ENCODE peak calls at places on chromosomes 7 and 10, in ten cellular contexts. V is Calu3, K is A673, Q is choroid plexus epithelial cell, N is cardiac muscle cell, L is uterus, A is hepatocyte, Z is fibroblast of mammary gland, H is glutamatergic neuron, C is stomach. Y is an unnamed sample.

GRCh38 chr10:38027992-38028391 is 17.5 kb downstream of the ZNF33A start:
- DNase-seq in V (no peak), K (no peak), Q (no peak), N (no peak), L (no peak), A (no peak), Z (peak), H (no peak), C (no peak), Y (no peak)

GRCh38 chr7:22586806-22587180 is 86.8 kb upstream of the STEAP1B start:
- DNase-seq in V (peak), K (peak), Q (peak), N (peak), L (no peak), A (peak), Z (peak), H (no peak), C (no peak), Y (no peak)

GRCh38 chr10:70145666-70146488 is 623 bp downstream of the TYSND1 start:
- DNase-seq in V (peak), K (peak), Q (peak), N (peak), L (peak), A (peak), Z (peak), H (peak), C (peak), Y (peak)

GRCh38 chr10:121583258-121583657 is 15.0 kb downstream of the FGFR2 start:
- DNase-seq in V (no peak), K (no peak), Q (no peak), N (no peak), L (no peak), A (no peak), Z (no peak), H (no peak), C (no peak), Y (no peak)

GRCh38 chr10:31947144-31947926 is 18.7 kb upstream of the ARHGAP12 start:
- DNase-seq in V (peak), K (peak), Q (peak), N (peak), L (no peak), A (peak), Z (peak), H (no peak), C (no peak), Y (peak)

GRCh38 chr10:84302223-84302622 is 26.2 kb upstream of the CCSER2 start:
- DNase-seq in V (no peak), K (no peak), Q (no peak), N (no peak), L (no peak), A (no peak), Z (no peak), H (no peak), C (no peak), Y (no peak)

GRCh38 chr7:7668708-7669107 is 28.2 kb downstream of the UMAD1 start:
- DNase-seq in V (no peak), K (no peak), Q (no peak), N (no peak), L (no peak), A (no peak), Z (no peak), H (no peak), C (no peak), Y (no peak)

GRCh38 chr10:58438340-58438739 is 53.1 kb downstream of the TFAM start:
- DNase-seq in V (no peak), K (no peak), Q (peak), N (peak), L (no peak), A (no peak), Z (peak), H (no peak), C (no peak), Y (peak)

GRCh38 chr10:26579256-26580063 is 118.0 kb upstream of the PDSS1 start:
- DNase-seq in V (no peak), K (no peak), Q (no peak), N (no peak), L (no peak), A (no peak), Z (no peak), H (no peak), C (no peak), Y (no peak)

GRCh38 chr7:143171697-143172096 is 11.5 kb upstream of the TAS2R39 start:
- DNase-seq in V (peak), K (no peak), Q (no peak), N (no peak), L (no peak), A (no peak), Z (no peak), H (no peak), C (no peak), Y (no peak)

GRCh38 chr7:78953090-78953489 is 500.4 kb downstream of the MAGI2 start:
- DNase-seq in V (no peak), K (peak), Q (no peak), N (no peak), L (no peak), A (no peak), Z (peak), H (no peak), C (no peak), Y (no peak)

GRCh38 chr10:77836299-77836820 is 90.2 kb downstream of the DLG5 start:
- DNase-seq in V (no peak), K (peak), Q (peak), N (peak), L (no peak), A (no peak), Z (no peak), H (no peak), C (peak), Y (no peak)

GRCh38 chr10:103859161-103860141 is 4.1 kb upstream of the SH3PXD2A start:
- DNase-seq in V (peak), K (peak), Q (peak), N (peak), L (peak), A (peak), Z (peak), H (peak), C (peak), Y (peak)

GRCh38 chr10:3749597-3750351 is 35.2 kb downstream of the KLF6 start:
- DNase-seq in V (no peak), K (peak), Q (peak), N (peak), L (peak), A (peak), Z (peak), H (peak), C (no peak), Y (peak)

GRCh38 chr10:123011987-123012386 is 3.2 kb downstream of the ACADSB start:
- DNase-seq in V (no peak), K (no peak), Q (peak), N (no peak), L (no peak), A (no peak), Z (no peak), H (no peak), C (no peak), Y (no peak)

GRCh38 chr7:102892631-102893278 is 20.0 kb upstream of the LRRC17 start:
- DNase-seq in V (no peak), K (no peak), Q (peak), N (peak), L (no peak), A (no peak), Z (no peak), H (no peak), C (no peak), Y (no peak)

GRCh38 chr7:65896279-65896678 is 23.4 kb downstream of the VKORC1L1 start:
- DNase-seq in V (no peak), K (no peak), Q (no peak), N (no peak), L (no peak), A (no peak), Z (no peak), H (no peak), C (no peak), Y (no peak)

GRCh38 chr7:107971613-107972012 is 31.3 kb downstream of the LAMB1 start:
- DNase-seq in V (no peak), K (peak), Q (peak), N (peak), L (peak), A (no peak), Z (peak), H (no peak), C (no peak), Y (no peak)

GRCh38 chr7:40014376-40014775 is 64.3 kb downstream of the CDK13 start:
- DNase-seq in V (no peak), K (no peak), Q (no peak), N (no peak), L (no peak), A (no peak), Z (no peak), H (no peak), C (no peak), Y (no peak)

GRCh38 chr7:69349291-69349690 is 249.0 kb upstream of the AUTS2 start:
- DNase-seq in V (no peak), K (no peak), Q (no peak), N (no peak), L (no peak), A (no peak), Z (no peak), H (no peak), C (no peak), Y (no peak)

GRCh38 chr10:71933651-71934050 is 30.5 kb upstream of the CHST3 start:
- DNase-seq in V (no peak), K (no peak), Q (no peak), N (no peak), L (no peak), A (no peak), Z (no peak), H (no peak), C (no peak), Y (no peak)

GRCh38 chr10:101321073-101321472 is 32.9 kb upstream of the BTRC start:
- DNase-seq in V (no peak), K (no peak), Q (no peak), N (no peak), L (no peak), A (no peak), Z (no peak), H (no peak), C (no peak), Y (no peak)

GRCh38 chr7:104928721-104929400 is 85.1 kb upstream of the KMT2E start:
- DNase-seq in V (no peak), K (no peak), Q (no peak), N (no peak), L (no peak), A (no peak), Z (no peak), H (no peak), C (no peak), Y (no peak)

GRCh38 chr7:129368389-129368986 is 65.7 kb upstream of the STRIP2 start:
- DNase-seq in V (peak), K (no peak), Q (no peak), N (no peak), L (no peak), A (peak), Z (no peak), H (no peak), C (no peak), Y (no peak)

GRCh38 chr10:113997428-113997827 is 46.2 kb upstream of the ADRB1 start:
- DNase-seq in V (no peak), K (no peak), Q (peak), N (no peak), L (no peak), A (no peak), Z (no peak), H (no peak), C (no peak), Y (no peak)

GRCh38 chr10:113995201-113995600 is 48.5 kb upstream of the ADRB1 start:
- DNase-seq in V (no peak), K (no peak), Q (no peak), N (no peak), L (no peak), A (no peak), Z (no peak), H (no peak), C (no peak), Y (no peak)

GRCh38 chr10:113992601-113993011 is 51.1 kb upstream of the ADRB1 start:
- DNase-seq in V (no peak), K (no peak), Q (no peak), N (no peak), L (peak), A (no peak), Z (peak), H (no peak), C (no peak), Y (no peak)

GRCh38 chr10:113991091-113991860 is 52.4 kb upstream of the ADRB1 start:
- DNase-seq in V (no peak), K (no peak), Q (peak), N (no peak), L (no peak), A (no peak), Z (no peak), H (no peak), C (no peak), Y (peak)

GRCh38 chr10:113993489-113993932 is 50.2 kb upstream of the ADRB1 start:
- DNase-seq in V (no peak), K (peak), Q (peak), N (peak), L (no peak), A (no peak), Z (peak), H (no peak), C (no peak), Y (peak)
- TF ChIP-seq CTCF in V (no peak), K (peak), Q (peak), N (no peak), L (no peak), A (no peak), Z (no peak), H (no peak), C (no peak), Y (peak)

GRCh38 chr10:116766241-116767198 is 24.2 kb upstream of the HSPA12A start:
- DNase-seq in V (no peak), K (no peak), Q (no peak), N (no peak), L (no peak), A (no peak), Z (no peak), H (no peak), C (no peak), Y (no peak)
- TF ChIP-seq CTCF in V (no peak), K (no peak), Q (no peak), N (no peak), L (no peak), A (no peak), Z (no peak), H (no peak), C (no peak), Y (no peak)

GRCh38 chr7:125338110-125338509 is 408.5 kb upstream of the POT1 start:
- DNase-seq in V (no peak), K (no peak), Q (no peak), N (no peak), L (no peak), A (no peak), Z (no peak), H (no peak), C (no peak), Y (no peak)
- TF ChIP-seq CTCF in V (no peak), K (no peak), Q (no peak), N (no peak), L (no peak), A (no peak), Z (no peak), H (no peak), C (no peak), Y (no peak)

DNA sequence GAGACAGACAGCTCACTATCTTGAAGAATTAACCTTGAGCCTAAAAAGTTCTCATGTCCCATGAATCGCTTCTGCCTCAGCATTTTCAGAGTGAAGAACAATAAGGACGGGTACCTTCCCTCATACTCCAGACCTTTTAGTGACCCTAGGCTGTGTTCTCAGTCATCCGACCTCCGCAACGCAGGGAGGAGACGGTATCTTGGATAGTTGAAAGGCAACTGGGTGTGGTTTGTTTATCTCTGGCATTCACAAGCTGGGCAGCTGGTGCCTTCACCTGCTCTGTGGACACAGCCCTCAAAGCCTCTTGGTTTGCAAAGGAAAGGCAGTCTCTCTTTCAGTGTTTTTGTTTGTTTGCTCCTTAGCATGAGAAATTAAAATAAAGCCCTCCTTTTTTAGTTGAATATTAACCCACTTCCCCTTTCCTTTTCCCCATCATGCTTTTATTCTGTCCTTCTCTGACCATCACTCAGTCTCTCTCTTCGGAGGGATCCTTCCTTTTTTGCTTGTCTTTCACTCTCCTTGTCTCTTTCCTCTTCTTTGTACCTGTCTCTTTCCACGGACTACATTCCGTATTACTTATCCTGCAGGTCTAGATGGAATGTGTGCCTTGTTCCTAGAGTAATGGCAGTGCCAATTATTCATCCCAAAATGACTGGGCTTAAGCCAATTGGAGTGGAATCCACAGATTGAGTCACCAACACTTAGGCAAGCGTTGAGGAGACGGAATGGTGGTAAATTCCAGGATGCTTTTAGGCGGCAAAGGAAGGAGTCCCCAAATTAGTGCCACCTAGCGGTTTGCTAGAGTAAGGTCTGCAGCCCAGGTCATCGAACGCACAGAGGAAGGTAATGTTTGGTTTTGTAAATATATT is 45.8 kb downstream of the PRR15 start:
- DNase-seq in V (peak), K (peak), Q (peak), N (peak), L (no peak), A (peak), Z (peak), H (peak), C (peak), Y (peak)
- TF ChIP-seq CTCF in V (peak), K (peak), Q (peak), N (peak), L (no peak), A (peak), Z (peak), H (peak), C (peak), Y (peak)